ENCODE peak calls at places on chromosome 1, in seven cellular contexts. One of them, this sample, is unnamed.
A peak's percentile ranks its signal among the peaks of the same experiment; 100 is the strongest.

GRCh38 chr1:190436615-190437014 is 41.0 kb downstream of the BRINP3 start:
- DNase-seq in NCI-H446 treated with DMSO at 0.1 percent for 48 hours: peak; percentile 65
- DNase-seq in GF-D8: no peak
- DNase-seq in HEK293T: no peak
- DNase-seq in brain pericyte: no peak
- DNase-seq in D341Med: peak; percentile 27
- DNase-seq in activated naive CD8-positive, alpha-beta T cell treated with anti-CD3 and anti-CD28 coated beads, Interleukin-2, amount 50 U/mL, for 24 hours: no peak
- DNase-seq in this sample: no peak

GRCh38 chr1:66450043-66450514 is 83.9 kb upstream of the SGIP1 start:
- DNase-seq in NCI-H446 treated with DMSO at 0.1 percent for 48 hours: no peak
- DNase-seq in GF-D8: no peak
- DNase-seq in HEK293T: no peak
- DNase-seq in brain pericyte: no peak
- DNase-seq in D341Med: no peak
- DNase-seq in activated naive CD8-positive, alpha-beta T cell treated with anti-CD3 and anti-CD28 coated beads, Interleukin-2, amount 50 U/mL, for 24 hours: no peak
- DNase-seq in this sample: no peak

GRCh38 chr1:111746614-111746999 is 7.4 kb upstream of the INKA2 start:
- DNase-seq in NCI-H446 treated with DMSO at 0.1 percent for 48 hours: no peak
- DNase-seq in GF-D8: no peak
- DNase-seq in HEK293T: no peak
- DNase-seq in brain pericyte: no peak
- DNase-seq in D341Med: no peak
- DNase-seq in activated naive CD8-positive, alpha-beta T cell treated with anti-CD3 and anti-CD28 coated beads, Interleukin-2, amount 50 U/mL, for 24 hours: no peak
- DNase-seq in this sample: no peak

GRCh38 chr1:189847613-189848012 is 630.1 kb downstream of the BRINP3 start:
- DNase-seq in NCI-H446 treated with DMSO at 0.1 percent for 48 hours: no peak
- DNase-seq in GF-D8: no peak
- DNase-seq in HEK293T: no peak
- DNase-seq in brain pericyte: no peak
- DNase-seq in D341Med: no peak
- DNase-seq in activated naive CD8-positive, alpha-beta T cell treated with anti-CD3 and anti-CD28 coated beads, Interleukin-2, amount 50 U/mL, for 24 hours: no peak
- DNase-seq in this sample: no peak

GRCh38 chr1:14780271-14780670 is 181.8 kb downstream of the KAZN start:
- DNase-seq in NCI-H446 treated with DMSO at 0.1 percent for 48 hours: no peak
- DNase-seq in GF-D8: peak; percentile 45
- DNase-seq in HEK293T: no peak
- DNase-seq in brain pericyte: no peak
- DNase-seq in D341Med: no peak
- DNase-seq in activated naive CD8-positive, alpha-beta T cell treated with anti-CD3 and anti-CD28 coated beads, Interleukin-2, amount 50 U/mL, for 24 hours: no peak
- DNase-seq in this sample: no peak

GRCh38 chr1:243496173-243496553 is 240.3 kb downstream of the SDCCAG8 start:
- DNase-seq in NCI-H446 treated with DMSO at 0.1 percent for 48 hours: peak; percentile 94
- DNase-seq in GF-D8: no peak
- DNase-seq in HEK293T: no peak
- DNase-seq in brain pericyte: no peak
- DNase-seq in D341Med: no peak
- DNase-seq in activated naive CD8-positive, alpha-beta T cell treated with anti-CD3 and anti-CD28 coated beads, Interleukin-2, amount 50 U/mL, for 24 hours: no peak
- DNase-seq in this sample: no peak

GRCh38 chr1:147377263-147378246 is 135.1 kb downstream of the CHD1L start:
- DNase-seq in NCI-H446 treated with DMSO at 0.1 percent for 48 hours: no peak
- DNase-seq in GF-D8: no peak
- DNase-seq in HEK293T: no peak
- DNase-seq in brain pericyte: no peak
- DNase-seq in D341Med: no peak
- DNase-seq in activated naive CD8-positive, alpha-beta T cell treated with anti-CD3 and anti-CD28 coated beads, Interleukin-2, amount 50 U/mL, for 24 hours: no peak
- DNase-seq in this sample: no peak

GRCh38 chr1:219215477-219215876 is 41.8 kb downstream of the LYPLAL1 start:
- DNase-seq in NCI-H446 treated with DMSO at 0.1 percent for 48 hours: no peak
- DNase-seq in GF-D8: no peak
- DNase-seq in HEK293T: no peak
- DNase-seq in brain pericyte: no peak
- DNase-seq in D341Med: no peak
- DNase-seq in activated naive CD8-positive, alpha-beta T cell treated with anti-CD3 and anti-CD28 coated beads, Interleukin-2, amount 50 U/mL, for 24 hours: no peak
- DNase-seq in this sample: no peak

GRCh38 chr1:41714613-41715389 is 203.9 kb downstream of the HIVEP3 start:
- DNase-seq in NCI-H446 treated with DMSO at 0.1 percent for 48 hours: peak; percentile 92
- DNase-seq in GF-D8: no peak
- DNase-seq in HEK293T: no peak
- DNase-seq in brain pericyte: no peak
- DNase-seq in D341Med: peak; percentile 77
- DNase-seq in activated naive CD8-positive, alpha-beta T cell treated with anti-CD3 and anti-CD28 coated beads, Interleukin-2, amount 50 U/mL, for 24 hours: no peak
- DNase-seq in this sample: peak; percentile 47

GRCh38 chr1:227779021-227779441 is 36.4 kb upstream of the PRSS38 start:
- DNase-seq in NCI-H446 treated with DMSO at 0.1 percent for 48 hours: no peak
- DNase-seq in GF-D8: no peak
- DNase-seq in HEK293T: no peak
- DNase-seq in brain pericyte: no peak
- DNase-seq in D341Med: peak; percentile 30
- DNase-seq in activated naive CD8-positive, alpha-beta T cell treated with anti-CD3 and anti-CD28 coated beads, Interleukin-2, amount 50 U/mL, for 24 hours: no peak
- DNase-seq in this sample: peak; percentile 77

GRCh38 chr1:226741009-226741408 is 1.9 kb upstream of the ITPKB start:
- DNase-seq in NCI-H446 treated with DMSO at 0.1 percent for 48 hours: no peak
- DNase-seq in GF-D8: no peak
- DNase-seq in HEK293T: no peak
- DNase-seq in brain pericyte: no peak
- DNase-seq in D341Med: no peak
- DNase-seq in activated naive CD8-positive, alpha-beta T cell treated with anti-CD3 and anti-CD28 coated beads, Interleukin-2, amount 50 U/mL, for 24 hours: no peak
- DNase-seq in this sample: no peak

GRCh38 chr1:3899776-3900149 is 309 bp downstream of the C1orf174 start:
- DNase-seq in NCI-H446 treated with DMSO at 0.1 percent for 48 hours: no peak
- DNase-seq in GF-D8: peak; percentile 29
- DNase-seq in HEK293T: no peak
- DNase-seq in brain pericyte: no peak
- DNase-seq in D341Med: no peak
- DNase-seq in activated naive CD8-positive, alpha-beta T cell treated with anti-CD3 and anti-CD28 coated beads, Interleukin-2, amount 50 U/mL, for 24 hours: peak; percentile 43
- DNase-seq in this sample: no peak

GRCh38 chr1:151624783-151625182 is 12.9 kb downstream of the SNX27 start:
- DNase-seq in NCI-H446 treated with DMSO at 0.1 percent for 48 hours: no peak
- DNase-seq in GF-D8: no peak
- DNase-seq in HEK293T: no peak
- DNase-seq in brain pericyte: no peak
- DNase-seq in D341Med: no peak
- DNase-seq in activated naive CD8-positive, alpha-beta T cell treated with anti-CD3 and anti-CD28 coated beads, Interleukin-2, amount 50 U/mL, for 24 hours: no peak
- DNase-seq in this sample: no peak

GRCh38 chr1:162353078-162353477 is 23.6 kb downstream of the SPATA46 start:
- DNase-seq in NCI-H446 treated with DMSO at 0.1 percent for 48 hours: no peak
- DNase-seq in GF-D8: no peak
- DNase-seq in HEK293T: no peak
- DNase-seq in brain pericyte: no peak
- DNase-seq in D341Med: no peak
- DNase-seq in activated naive CD8-positive, alpha-beta T cell treated with anti-CD3 and anti-CD28 coated beads, Interleukin-2, amount 50 U/mL, for 24 hours: no peak
- DNase-seq in this sample: no peak